ENCODE peak calls at places on chromosomes 5 and 9, in nine cellular contexts. One of them, this sample, is unnamed.

GRCh38 chr5:41794478-41794877 is 75.7 kb downstream of the OXCT1 start:
- DNase-seq in heart left ventricle: no peak
- DNase-seq in fibroblast of pulmonary artery: peak
- DNase-seq in endothelial cell: no peak
- DNase-seq in stimulated activated CD4-positive, alpha-beta T cell treated with anti-CD3 and anti-CD28 coated beads, Interleukin-15, amount 100 ng/mL, for 1 hour: no peak
- DNase-seq in myocyte: peak
- DNase-seq in ovary: peak
- DNase-seq in left kidney: peak
- DNase-seq in AG10803: peak
- DNase-seq in this sample: peak

GRCh38 chr9:90099262-90099982 is 494.6 kb downstream of the GADD45G start:
- DNase-seq in heart left ventricle: no peak
- DNase-seq in fibroblast of pulmonary artery: peak
- DNase-seq in endothelial cell: no peak
- DNase-seq in stimulated activated CD4-positive, alpha-beta T cell treated with anti-CD3 and anti-CD28 coated beads, Interleukin-15, amount 100 ng/mL, for 1 hour: no peak
- DNase-seq in myocyte: peak
- DNase-seq in ovary: no peak
- DNase-seq in left kidney: peak
- DNase-seq in AG10803: peak
- DNase-seq in this sample: no peak

GRCh38 chr5:106094128-106094726 is 1576.5 kb downstream of the EFNA5 start:
- DNase-seq in heart left ventricle: no peak
- DNase-seq in fibroblast of pulmonary artery: peak
- DNase-seq in endothelial cell: no peak
- DNase-seq in stimulated activated CD4-positive, alpha-beta T cell treated with anti-CD3 and anti-CD28 coated beads, Interleukin-15, amount 100 ng/mL, for 1 hour: no peak
- DNase-seq in myocyte: no peak
- DNase-seq in ovary: no peak
- DNase-seq in left kidney: peak
- DNase-seq in AG10803: peak
- DNase-seq in this sample: no peak

GRCh38 chr5:176793343-176793699 is 17.0 kb upstream of the UNC5A start:
- DNase-seq in heart left ventricle: no peak
- DNase-seq in fibroblast of pulmonary artery: no peak
- DNase-seq in endothelial cell: no peak
- DNase-seq in stimulated activated CD4-positive, alpha-beta T cell treated with anti-CD3 and anti-CD28 coated beads, Interleukin-15, amount 100 ng/mL, for 1 hour: no peak
- DNase-seq in myocyte: peak
- DNase-seq in ovary: no peak
- DNase-seq in left kidney: no peak
- DNase-seq in AG10803: no peak
- DNase-seq in this sample: no peak

GRCh38 chr9:137493163-137494103 is 34.3 kb upstream of the NSMF start:
- DNase-seq in heart left ventricle: no peak
- DNase-seq in fibroblast of pulmonary artery: no peak
- DNase-seq in endothelial cell: no peak
- DNase-seq in stimulated activated CD4-positive, alpha-beta T cell treated with anti-CD3 and anti-CD28 coated beads, Interleukin-15, amount 100 ng/mL, for 1 hour: no peak
- DNase-seq in myocyte: no peak
- DNase-seq in ovary: no peak
- DNase-seq in left kidney: no peak
- DNase-seq in AG10803: no peak
- DNase-seq in this sample: no peak

GRCh38 chr9:116663588-116663987 is 23.5 kb upstream of the TRIM32 start:
- DNase-seq in heart left ventricle: no peak
- DNase-seq in fibroblast of pulmonary artery: no peak
- DNase-seq in endothelial cell: no peak
- DNase-seq in stimulated activated CD4-positive, alpha-beta T cell treated with anti-CD3 and anti-CD28 coated beads, Interleukin-15, amount 100 ng/mL, for 1 hour: no peak
- DNase-seq in myocyte: no peak
- DNase-seq in ovary: no peak
- DNase-seq in left kidney: no peak
- DNase-seq in AG10803: no peak
- DNase-seq in this sample: no peak

GRCh38 chr5:59829389-59829788 is 64.1 kb downstream of the PDE4D start:
- DNase-seq in heart left ventricle: no peak
- DNase-seq in fibroblast of pulmonary artery: peak
- DNase-seq in endothelial cell: no peak
- DNase-seq in stimulated activated CD4-positive, alpha-beta T cell treated with anti-CD3 and anti-CD28 coated beads, Interleukin-15, amount 100 ng/mL, for 1 hour: no peak
- DNase-seq in myocyte: peak
- DNase-seq in ovary: no peak
- DNase-seq in left kidney: peak
- DNase-seq in AG10803: peak
- DNase-seq in this sample: no peak

GRCh38 chr9:35660966-35661413 is 2.9 kb downstream of the CCDC107 start:
- DNase-seq in heart left ventricle: no peak
- DNase-seq in fibroblast of pulmonary artery: peak
- DNase-seq in endothelial cell: no peak
- DNase-seq in stimulated activated CD4-positive, alpha-beta T cell treated with anti-CD3 and anti-CD28 coated beads, Interleukin-15, amount 100 ng/mL, for 1 hour: no peak
- DNase-seq in myocyte: peak
- DNase-seq in ovary: no peak
- DNase-seq in left kidney: peak
- DNase-seq in AG10803: peak
- DNase-seq in this sample: peak

GRCh38 chr5:163596536-163596935 is 91.1 kb downstream of the MAT2B start:
- DNase-seq in heart left ventricle: no peak
- DNase-seq in fibroblast of pulmonary artery: no peak
- DNase-seq in endothelial cell: no peak
- DNase-seq in stimulated activated CD4-positive, alpha-beta T cell treated with anti-CD3 and anti-CD28 coated beads, Interleukin-15, amount 100 ng/mL, for 1 hour: no peak
- DNase-seq in myocyte: no peak
- DNase-seq in ovary: no peak
- DNase-seq in left kidney: no peak
- DNase-seq in AG10803: no peak
- DNase-seq in this sample: no peak

GRCh38 chr5:168409601-168410458 is 76.4 kb upstream of the RARS1 start:
- DNase-seq in heart left ventricle: peak
- DNase-seq in fibroblast of pulmonary artery: peak
- DNase-seq in endothelial cell: no peak
- DNase-seq in stimulated activated CD4-positive, alpha-beta T cell treated with anti-CD3 and anti-CD28 coated beads, Interleukin-15, amount 100 ng/mL, for 1 hour: no peak
- DNase-seq in myocyte: peak
- DNase-seq in ovary: no peak
- DNase-seq in left kidney: no peak
- DNase-seq in AG10803: peak
- DNase-seq in this sample: peak

GRCh38 chr5:141492168-141492885 is 3.4 kb downstream of the PCDHGC5 start:
- DNase-seq in heart left ventricle: no peak
- DNase-seq in fibroblast of pulmonary artery: no peak
- DNase-seq in endothelial cell: no peak
- DNase-seq in stimulated activated CD4-positive, alpha-beta T cell treated with anti-CD3 and anti-CD28 coated beads, Interleukin-15, amount 100 ng/mL, for 1 hour: no peak
- DNase-seq in myocyte: no peak
- DNase-seq in ovary: no peak
- DNase-seq in left kidney: peak
- DNase-seq in AG10803: no peak
- DNase-seq in this sample: no peak

GRCh38 chr5:157271740-157272271 is 5.9 kb downstream of the CYFIP2 start:
- DNase-seq in heart left ventricle: no peak
- DNase-seq in fibroblast of pulmonary artery: no peak
- DNase-seq in endothelial cell: no peak
- DNase-seq in stimulated activated CD4-positive, alpha-beta T cell treated with anti-CD3 and anti-CD28 coated beads, Interleukin-15, amount 100 ng/mL, for 1 hour: peak
- DNase-seq in myocyte: no peak
- DNase-seq in ovary: no peak
- DNase-seq in left kidney: no peak
- DNase-seq in AG10803: no peak
- DNase-seq in this sample: peak

GRCh38 chr5:119033135-119033534 is 37.8 kb upstream of the DMXL1 start:
- DNase-seq in heart left ventricle: no peak
- DNase-seq in fibroblast of pulmonary artery: no peak
- DNase-seq in endothelial cell: no peak
- DNase-seq in stimulated activated CD4-positive, alpha-beta T cell treated with anti-CD3 and anti-CD28 coated beads, Interleukin-15, amount 100 ng/mL, for 1 hour: no peak
- DNase-seq in myocyte: no peak
- DNase-seq in ovary: no peak
- DNase-seq in left kidney: no peak
- DNase-seq in AG10803: no peak
- DNase-seq in this sample: no peak

GRCh38 chr5:155727512-155728145 is 599.3 kb upstream of the SGCD start:
- DNase-seq in heart left ventricle: no peak
- DNase-seq in fibroblast of pulmonary artery: no peak
- DNase-seq in endothelial cell: peak
- DNase-seq in stimulated activated CD4-positive, alpha-beta T cell treated with anti-CD3 and anti-CD28 coated beads, Interleukin-15, amount 100 ng/mL, for 1 hour: no peak
- DNase-seq in myocyte: no peak
- DNase-seq in ovary: no peak
- DNase-seq in left kidney: peak
- DNase-seq in AG10803: peak
- DNase-seq in this sample: no peak

GRCh38 chr9:105044458-105044857 is 116.5 kb upstream of the ABCA1 start:
- DNase-seq in heart left ventricle: peak
- DNase-seq in fibroblast of pulmonary artery: no peak
- DNase-seq in endothelial cell: no peak
- DNase-seq in stimulated activated CD4-positive, alpha-beta T cell treated with anti-CD3 and anti-CD28 coated beads, Interleukin-15, amount 100 ng/mL, for 1 hour: no peak
- DNase-seq in myocyte: no peak
- DNase-seq in ovary: no peak
- DNase-seq in left kidney: no peak
- DNase-seq in AG10803: no peak
- DNase-seq in this sample: no peak

GRCh38 chr5:32709789-32710334 is 1.3 kb upstream of the NPR3 start:
- DNase-seq in heart left ventricle: peak
- DNase-seq in fibroblast of pulmonary artery: peak
- DNase-seq in endothelial cell: peak
- DNase-seq in stimulated activated CD4-positive, alpha-beta T cell treated with anti-CD3 and anti-CD28 coated beads, Interleukin-15, amount 100 ng/mL, for 1 hour: no peak
- DNase-seq in myocyte: peak
- DNase-seq in ovary: peak
- DNase-seq in left kidney: peak
- DNase-seq in AG10803: peak
- DNase-seq in this sample: peak

GRCh38 chr9:95731876-95732275 is 143.6 kb upstream of the ERCC6L2 start:
- DNase-seq in heart left ventricle: no peak
- DNase-seq in fibroblast of pulmonary artery: no peak
- DNase-seq in endothelial cell: no peak
- DNase-seq in stimulated activated CD4-positive, alpha-beta T cell treated with anti-CD3 and anti-CD28 coated beads, Interleukin-15, amount 100 ng/mL, for 1 hour: no peak
- DNase-seq in myocyte: no peak
- DNase-seq in ovary: no peak
- DNase-seq in left kidney: no peak
- DNase-seq in AG10803: no peak
- DNase-seq in this sample: no peak

GRCh38 chr9:127921592-127922120 is 4.8 kb upstream of the ST6GALNAC4 start:
- DNase-seq in heart left ventricle: peak
- DNase-seq in fibroblast of pulmonary artery: peak
- DNase-seq in endothelial cell: peak
- DNase-seq in stimulated activated CD4-positive, alpha-beta T cell treated with anti-CD3 and anti-CD28 coated beads, Interleukin-15, amount 100 ng/mL, for 1 hour: peak
- DNase-seq in myocyte: peak
- DNase-seq in ovary: peak
- DNase-seq in left kidney: peak
- DNase-seq in AG10803: no peak
- DNase-seq in this sample: peak

GRCh38 chr5:10583663-10584572 is 20.0 kb downstream of the ANKRD33B start:
- DNase-seq in heart left ventricle: no peak
- DNase-seq in fibroblast of pulmonary artery: no peak
- DNase-seq in endothelial cell: no peak
- DNase-seq in stimulated activated CD4-positive, alpha-beta T cell treated with anti-CD3 and anti-CD28 coated beads, Interleukin-15, amount 100 ng/mL, for 1 hour: no peak
- DNase-seq in myocyte: peak
- DNase-seq in ovary: no peak
- DNase-seq in left kidney: no peak
- DNase-seq in AG10803: no peak
- DNase-seq in this sample: no peak

GRCh38 chr9:93962041-93962440 is 6.9 kb upstream of the BARX1 start:
- DNase-seq in heart left ventricle: no peak
- DNase-seq in fibroblast of pulmonary artery: no peak
- DNase-seq in endothelial cell: no peak
- DNase-seq in stimulated activated CD4-positive, alpha-beta T cell treated with anti-CD3 and anti-CD28 coated beads, Interleukin-15, amount 100 ng/mL, for 1 hour: no peak
- DNase-seq in myocyte: no peak
- DNase-seq in ovary: no peak
- DNase-seq in left kidney: no peak
- DNase-seq in AG10803: no peak
- DNase-seq in this sample: no peak

GRCh38 chr5:175325681-175326080 is 118.3 kb downstream of the DRD1 start:
- DNase-seq in heart left ventricle: no peak
- DNase-seq in fibroblast of pulmonary artery: no peak
- DNase-seq in endothelial cell: no peak
- DNase-seq in stimulated activated CD4-positive, alpha-beta T cell treated with anti-CD3 and anti-CD28 coated beads, Interleukin-15, amount 100 ng/mL, for 1 hour: no peak
- DNase-seq in myocyte: no peak
- DNase-seq in ovary: no peak
- DNase-seq in left kidney: no peak
- DNase-seq in AG10803: peak
- DNase-seq in this sample: no peak

This sample was measured in trophoblast cell.